ENCODE peak calls at places on chromosomes 6 and 20, in four cellular contexts. C is endodermal cell, I is GM23248, N is HepG2. K is an unnamed sample.

GRCh38 chr20:52103911-52104545 is 87.6 kb downstream of the ZFP64 start:
- DNase-seq in C (peak; percentile 86), I (peak; percentile 30), N (no peak), K (peak; percentile 82)

GRCh38 chr6:36285797-36286196 is 15.9 kb downstream of the PNPLA1 start:
- DNase-seq in C (no peak), I (no peak), N (no peak), K (no peak)

GRCh38 chr6:52595000-52595795 is 18.3 kb upstream of the TRAM2 start:
- DNase-seq in C (peak; percentile 62), I (peak; percentile 94), N (peak; percentile 81), K (peak; percentile 23)

GRCh38 chr20:41136695-41137411 is 490 bp upstream of the PLCG1 start:
- DNase-seq in C (peak; percentile 96), I (peak; percentile 92), N (peak; percentile 84), K (peak; percentile 99)

GRCh38 chr6:16651871-16652270 is 109.4 kb downstream of the ATXN1 start:
- DNase-seq in C (no peak), I (no peak), N (no peak), K (no peak)

GRCh38 chr6:134619789-134620188 is 301.9 kb upstream of the SGK1 start:
- DNase-seq in C (no peak), I (peak; percentile 77), N (no peak), K (no peak)

GRCh38 chr6:158185729-158186456 is 17.7 kb downstream of the GTF2H5 start:
- DNase-seq in C (no peak), I (peak; percentile 88), N (no peak), K (no peak)

GRCh38 chr6:142705054-142705453 is 239.9 kb downstream of the HIVEP2 start:
- DNase-seq in C (no peak), I (no peak), N (no peak), K (no peak)

GRCh38 chr6:4664117-4664626 is 112.0 kb upstream of the CDYL start:
- DNase-seq in C (no peak), I (peak; percentile 95), N (no peak), K (no peak)

GRCh38 chr20:2865101-2865500 is 8.2 kb upstream of the PTPRA start:
- DNase-seq in C (no peak), I (no peak), N (no peak), K (no peak)

GRCh38 chr20:57398231-57398821 is 7.1 kb downstream of the RBM38 start:
- DNase-seq in C (no peak), I (no peak), N (no peak), K (peak; percentile 50)

GRCh38 chr20:32017711-32018251 is 7.5 kb downstream of the CCM2L start:
- DNase-seq in C (peak; percentile 97), I (no peak), N (peak; percentile 69), K (peak; percentile 98)

GRCh38 chr20:32116079-32116521 is 6.6 kb downstream of the TM9SF4 start:
- DNase-seq in C (no peak), I (peak; percentile 19), N (no peak), K (no peak)

GRCh38 chr6:42441059-42441471 is 10.7 kb downstream of the TRERF1 start:
- DNase-seq in C (no peak), I (peak; percentile 44), N (no peak), K (no peak)

GRCh38 chr20:2156666-2157624 is 55.3 kb downstream of the STK35 start:
- DNase-seq in C (no peak), I (peak; percentile 46), N (peak; percentile 64), K (no peak)

GRCh38 chr6:89454300-89454699 is 21.3 kb downstream of the ANKRD6 start:
- DNase-seq in C (no peak), I (no peak), N (no peak), K (no peak)

GRCh38 chr20:8242066-8242465 is 110.0 kb downstream of the PLCB1 start:
- DNase-seq in C (no peak), I (peak; percentile 10), N (no peak), K (no peak)

GRCh38 chr20:45445805-45446562 is 23.6 kb upstream of the WFDC2 start:
- DNase-seq in C (peak; percentile 90), I (peak; percentile 45), N (peak; percentile 61), K (peak; percentile 67)

GRCh38 chr6:88611721-88612120 is 351.7 kb downstream of the RNGTT start:
- DNase-seq in C (no peak), I (no peak), N (no peak), K (no peak)

GRCh38 chr20:33857722-33858563 is 46.8 kb downstream of the CHMP4B start:
- DNase-seq in C (no peak), I (no peak), N (no peak), K (no peak)

GRCh38 chr6:40907198-40907701 is 131.8 kb downstream of the UNC5CL start:
- DNase-seq in C (no peak), I (peak; percentile 72), N (peak; percentile 19), K (no peak)

GRCh38 chr6:78850621-78851020 is 16.7 kb upstream of the IRAK1BP1 start:
- DNase-seq in C (no peak), I (peak; percentile 33), N (no peak), K (no peak)

GRCh38 chr6:84773133-84773430 is 8.7 kb upstream of the TBX18 start:
- DNase-seq in C (no peak), I (peak; percentile 45), N (no peak), K (peak; percentile 65)

GRCh38 chr6:51161752-51162151 is 343.1 kb downstream of the TFAP2B start:
- DNase-seq in C (no peak), I (no peak), N (no peak), K (no peak)

GRCh38 chr6:37977715-37978114 is 158.2 kb downstream of the ZFAND3 start:
- DNase-seq in C (no peak), I (no peak), N (no peak), K (no peak)

GRCh38 chr20:52490715-52491430 is 299.3 kb upstream of the ZFP64 start:
- DNase-seq in C (no peak), I (peak; percentile 84), N (no peak), K (no peak)

GRCh38 chr6:12528171-12528570 is 188.4 kb upstream of the PHACTR1 start:
- DNase-seq in C (no peak), I (no peak), N (no peak), K (no peak)

GRCh38 chr6:42454428-42454791 is 2.7 kb upstream of the TRERF1 start:
- DNase-seq in C (peak; percentile 84), I (peak; percentile 13), N (no peak), K (peak; percentile 40)

GRCh38 chr6:145886228-145886956 is 71.8 kb upstream of the FBXO30 start:
- DNase-seq in C (no peak), I (peak; percentile 55), N (no peak), K (no peak)

DNA sequence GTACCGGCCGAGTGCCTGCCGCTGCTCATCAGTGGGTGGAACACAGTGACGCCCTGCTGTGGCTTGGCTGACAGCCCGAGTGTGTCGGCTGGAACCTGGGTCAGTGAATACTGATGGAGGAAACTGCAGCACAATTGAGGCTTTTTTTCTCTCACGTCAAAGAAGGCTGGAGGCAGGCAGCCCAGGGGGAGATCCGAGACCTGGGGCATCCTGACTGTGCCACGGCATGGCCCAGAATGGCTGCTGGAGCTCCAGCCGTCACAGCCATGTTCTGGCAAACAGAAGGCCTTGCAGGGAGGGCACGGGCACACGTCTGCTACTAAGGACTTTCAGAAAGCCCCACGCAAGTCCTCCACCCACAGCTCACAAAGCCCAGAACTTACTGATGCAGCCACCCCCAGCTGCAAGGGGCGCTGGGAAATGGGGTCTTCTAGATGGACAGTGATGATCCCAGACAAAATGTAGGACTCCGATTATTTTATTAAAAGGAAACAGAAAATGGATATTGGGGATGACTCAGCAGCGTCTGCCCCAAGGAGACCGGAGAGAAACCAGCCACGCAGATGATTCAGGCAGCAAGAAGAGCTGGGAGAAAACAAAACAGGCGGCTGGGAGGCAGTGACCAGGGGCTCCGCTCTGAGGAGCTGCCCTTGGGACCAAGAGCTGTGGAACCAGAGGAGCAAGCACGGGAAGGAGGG is 140.0 kb downstream of the TAF4 start:
- DNase-seq in C (no peak), I (peak; percentile 73), N (no peak), K (peak; percentile 58)
- H3K4me3 ChIP-seq in C (no peak overlapping the region), I (peak overlapping the region; percentile 14), N (no peak overlapping the region), K (no peak overlapping the region)

GRCh38 chr20:21713470-21713869 is 8.0 kb downstream of the PAX1 start:
- DNase-seq in C (peak; percentile 52), I (no peak), N (no peak), K (peak; percentile 28)
- H3K27me3 ChIP-seq in C (peaks cover 100% of the 10 kb centered on the region), I (peaks cover 4% of the 10 kb centered on the region), N (peaks cover 15% of the 10 kb centered on the region), K (peaks cover 98% of the 10 kb centered on the region)

DNA sequence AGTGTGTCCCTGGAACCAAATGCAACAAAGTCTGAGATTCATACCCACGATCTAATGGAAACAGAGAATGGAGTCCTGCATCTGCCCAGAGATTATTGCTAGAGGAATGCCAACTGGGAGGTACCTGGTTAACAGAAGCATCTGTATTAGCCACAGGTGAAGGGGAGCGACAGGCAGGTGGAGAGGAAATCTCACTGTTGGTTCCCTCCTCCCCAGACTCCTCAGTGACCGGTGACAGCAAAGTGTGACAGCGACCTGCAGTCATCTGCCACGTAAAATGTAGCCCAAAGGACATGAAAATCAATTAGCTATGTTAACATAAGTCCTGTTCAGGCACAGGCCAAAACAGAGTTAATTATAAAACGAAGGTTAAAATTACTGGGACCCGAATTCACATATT is 336.6 kb downstream of the SYNE1 start:
- DNase-seq in C (no peak), I (no peak), N (no peak), K (no peak)
- H3K4me3 ChIP-seq in C (no peak overlapping the region), I (no peak overlapping the region), N (no peak overlapping the region), K (no peak overlapping the region)

DNA sequence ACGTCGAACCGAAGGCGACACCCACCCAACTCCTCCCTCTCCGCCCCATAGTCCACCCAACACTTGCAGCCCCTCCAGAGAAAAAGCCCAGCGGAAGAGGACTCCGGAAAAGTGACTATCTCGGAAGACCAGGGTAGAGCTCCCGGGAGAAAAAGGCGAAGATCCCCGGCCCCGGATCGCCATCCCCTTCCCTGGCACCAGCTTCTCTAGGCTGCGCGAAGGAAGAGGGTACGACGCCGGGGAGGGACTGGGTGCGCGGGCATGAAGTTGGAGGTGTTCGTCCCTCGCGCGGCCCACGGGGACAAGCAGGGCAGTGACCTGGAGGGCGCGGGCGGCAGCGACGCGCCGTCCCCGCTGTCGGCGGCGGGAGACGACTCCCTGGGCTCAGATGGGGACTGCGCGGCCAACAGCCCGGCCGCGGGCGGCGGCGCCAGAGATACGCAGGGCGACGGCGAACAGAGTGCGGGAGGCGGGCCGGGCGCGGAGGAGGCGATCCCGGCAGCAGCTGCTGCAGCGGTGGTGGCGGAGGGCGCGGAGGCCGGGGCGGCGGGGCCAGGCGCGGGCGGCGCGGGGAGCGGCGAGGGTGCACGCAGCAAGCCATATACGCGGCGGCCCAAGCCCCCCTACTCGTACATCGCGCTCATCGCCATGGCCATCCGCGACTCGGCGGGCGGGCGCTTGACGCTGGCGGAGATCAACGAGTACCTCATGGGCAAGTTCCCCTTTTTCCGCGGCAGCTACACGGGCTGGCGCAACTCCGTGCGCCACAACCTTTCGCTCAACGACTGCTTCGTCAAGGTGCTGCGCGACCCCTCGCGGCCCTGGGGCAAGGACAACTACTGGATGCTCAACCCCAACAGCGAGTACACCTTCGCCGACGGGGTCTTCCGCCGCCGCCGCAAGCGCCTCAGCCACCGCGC is 806 bp downstream of the FOXQ1 start:
- DNase-seq in C (peak; percentile 84), I (peak; percentile 42), N (no peak), K (peak; percentile 80)
- H3K27me3 ChIP-seq in C (peaks cover 73% of the 10 kb centered on the region), I (peaks cover 35% of the 10 kb centered on the region), N (no peaks in the 10 kb centered on the region), K (peaks cover 77% of the 10 kb centered on the region)

GRCh38 chr20:59030911-59031310 is 1.2 kb downstream of the ATP5F1E start:
- DNase-seq in C (no peak), I (no peak), N (no peak), K (no peak)
- H3K4me3 ChIP-seq in C (peak overlapping the region; percentile 89), I (peak overlapping the region; percentile 79), N (peak overlapping the region; percentile 93), K (no peak overlapping the region)

K was measured in H7.